ENCODE peak calls at places on chromosomes 5 and 9, in five cellular contexts. One of them, this sample, is unnamed.

GRCh38 chr5:132226516-132227234 is 978 bp downstream of the P4HA2 start:
- DNase-seq in body of pancreas: peak
- DNase-seq in Peyer's patch: peak
- DNase-seq in spleen: peak
- DNase-seq in heart left ventricle: peak
- DNase-seq in this sample: no peak

GRCh38 chr5:9188131-9188530 is 357.7 kb downstream of the SEMA5A start:
- DNase-seq in body of pancreas: no peak
- DNase-seq in Peyer's patch: no peak
- DNase-seq in spleen: no peak
- DNase-seq in heart left ventricle: no peak
- DNase-seq in this sample: peak

GRCh38 chr5:100828071-100828689 is 74.9 kb downstream of the ST8SIA4 start:
- DNase-seq in body of pancreas: no peak
- DNase-seq in Peyer's patch: no peak
- DNase-seq in spleen: no peak
- DNase-seq in heart left ventricle: no peak
- DNase-seq in this sample: no peak

GRCh38 chr9:121324755-121325154 is 45.3 kb downstream of the STOM start:
- DNase-seq in body of pancreas: no peak
- DNase-seq in Peyer's patch: no peak
- DNase-seq in spleen: no peak
- DNase-seq in heart left ventricle: no peak
- DNase-seq in this sample: no peak

GRCh38 chr9:83066771-83067170 is 3.8 kb upstream of the RASEF start:
- DNase-seq in body of pancreas: no peak
- DNase-seq in Peyer's patch: no peak
- DNase-seq in spleen: no peak
- DNase-seq in heart left ventricle: no peak
- DNase-seq in this sample: peak

GRCh38 chr5:86748538-86749105 is 130.9 kb downstream of the COX7C start:
- DNase-seq in body of pancreas: no peak
- DNase-seq in Peyer's patch: no peak
- DNase-seq in spleen: no peak
- DNase-seq in heart left ventricle: no peak
- DNase-seq in this sample: no peak

GRCh38 chr5:122154491-122154890 is 25.1 kb downstream of the ZNF474 start:
- DNase-seq in body of pancreas: no peak
- DNase-seq in Peyer's patch: no peak
- DNase-seq in spleen: no peak
- DNase-seq in heart left ventricle: no peak
- DNase-seq in this sample: no peak

GRCh38 chr5:31048282-31048974 is 145.1 kb upstream of the CDH6 start:
- DNase-seq in body of pancreas: no peak
- DNase-seq in Peyer's patch: no peak
- DNase-seq in spleen: no peak
- DNase-seq in heart left ventricle: no peak
- DNase-seq in this sample: no peak

GRCh38 chr5:170860818-170861217 is 1.0 kb upstream of the RANBP17 start:
- DNase-seq in body of pancreas: no peak
- DNase-seq in Peyer's patch: no peak
- DNase-seq in spleen: no peak
- DNase-seq in heart left ventricle: no peak
- DNase-seq in this sample: no peak

GRCh38 chr5:30099634-30100033 is 1093.9 kb upstream of the CDH6 start:
- DNase-seq in body of pancreas: no peak
- DNase-seq in Peyer's patch: no peak
- DNase-seq in spleen: no peak
- DNase-seq in heart left ventricle: no peak
- DNase-seq in this sample: peak

GRCh38 chr5:160181965-160182622 is 47.2 kb upstream of the FABP6 start:
- DNase-seq in body of pancreas: no peak
- DNase-seq in Peyer's patch: no peak
- DNase-seq in spleen: no peak
- DNase-seq in heart left ventricle: no peak
- DNase-seq in this sample: no peak

GRCh38 chr9:93826905-93827544 is 128.1 kb downstream of the BARX1 start:
- DNase-seq in body of pancreas: no peak
- DNase-seq in Peyer's patch: no peak
- DNase-seq in spleen: no peak
- DNase-seq in heart left ventricle: no peak
- DNase-seq in this sample: peak

GRCh38 chr5:77518304-77518703 is 26.2 kb upstream of the WDR41 start:
- DNase-seq in body of pancreas: no peak
- DNase-seq in Peyer's patch: no peak
- DNase-seq in spleen: no peak
- DNase-seq in heart left ventricle: no peak
- DNase-seq in this sample: no peak

GRCh38 chr5:39547548-39548154 is 122.9 kb upstream of the DAB2 start:
- DNase-seq in body of pancreas: peak
- DNase-seq in Peyer's patch: no peak
- DNase-seq in spleen: no peak
- DNase-seq in heart left ventricle: peak
- DNase-seq in this sample: peak

GRCh38 chr5:67644221-67644920 is 447.8 kb upstream of the CD180 start:
- DNase-seq in body of pancreas: no peak
- DNase-seq in Peyer's patch: no peak
- DNase-seq in spleen: no peak
- DNase-seq in heart left ventricle: no peak
- DNase-seq in this sample: no peak

GRCh38 chr5:96198673-96199072 is 234.4 kb downstream of the PCSK1 start:
- DNase-seq in body of pancreas: no peak
- DNase-seq in Peyer's patch: no peak
- DNase-seq in spleen: no peak
- DNase-seq in heart left ventricle: no peak
- DNase-seq in this sample: no peak

GRCh38 chr9:87039809-87040392 is 92.6 kb upstream of the GAS1 start:
- DNase-seq in body of pancreas: no peak
- DNase-seq in Peyer's patch: no peak
- DNase-seq in spleen: no peak
- DNase-seq in heart left ventricle: no peak
- DNase-seq in this sample: no peak

GRCh38 chr9:119803679-119804078 is 434.4 kb upstream of the BRINP1 start:
- DNase-seq in body of pancreas: no peak
- DNase-seq in Peyer's patch: no peak
- DNase-seq in spleen: no peak
- DNase-seq in heart left ventricle: no peak
- DNase-seq in this sample: no peak

GRCh38 chr9:119802115-119802514 is 432.9 kb upstream of the BRINP1 start:
- DNase-seq in body of pancreas: no peak
- DNase-seq in Peyer's patch: no peak
- DNase-seq in spleen: no peak
- DNase-seq in heart left ventricle: no peak
- DNase-seq in this sample: no peak

GRCh38 chr9:119801311-119801710 is 432.1 kb upstream of the BRINP1 start:
- DNase-seq in body of pancreas: no peak
- DNase-seq in Peyer's patch: no peak
- DNase-seq in spleen: no peak
- DNase-seq in heart left ventricle: no peak
- DNase-seq in this sample: no peak

DNA sequence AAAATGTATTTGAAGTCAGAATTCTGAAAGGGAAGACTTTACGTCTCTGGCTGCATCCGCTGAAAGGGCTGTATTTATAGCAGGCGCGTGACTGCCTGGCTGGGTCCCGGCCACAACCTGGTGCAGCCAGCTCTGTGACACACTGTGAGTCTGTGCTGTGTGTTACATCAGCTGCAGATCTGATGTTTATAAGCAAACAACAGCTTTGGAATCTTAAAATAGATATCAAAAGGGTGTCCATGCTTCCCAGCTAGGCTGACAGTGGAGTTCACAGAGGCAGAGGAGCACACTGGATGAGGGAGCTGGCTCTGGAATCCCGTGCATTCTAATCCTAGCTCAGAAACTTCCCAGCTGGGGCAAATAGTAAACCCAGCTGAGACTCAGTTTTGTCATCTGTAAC is 433.4 kb upstream of the BRINP1 start:
- DNase-seq in body of pancreas: peak
- DNase-seq in Peyer's patch: peak
- DNase-seq in spleen: no peak
- DNase-seq in heart left ventricle: peak
- DNase-seq in this sample: no peak
- TF ChIP-seq POLR2A in body of pancreas: no peak
- TF ChIP-seq POLR2A in Peyer's patch: no peak
- TF ChIP-seq POLR2A in spleen: no peak
- TF ChIP-seq POLR2A in heart left ventricle: no peak
- TF ChIP-seq POLR2A in this sample: no peak

DNA sequence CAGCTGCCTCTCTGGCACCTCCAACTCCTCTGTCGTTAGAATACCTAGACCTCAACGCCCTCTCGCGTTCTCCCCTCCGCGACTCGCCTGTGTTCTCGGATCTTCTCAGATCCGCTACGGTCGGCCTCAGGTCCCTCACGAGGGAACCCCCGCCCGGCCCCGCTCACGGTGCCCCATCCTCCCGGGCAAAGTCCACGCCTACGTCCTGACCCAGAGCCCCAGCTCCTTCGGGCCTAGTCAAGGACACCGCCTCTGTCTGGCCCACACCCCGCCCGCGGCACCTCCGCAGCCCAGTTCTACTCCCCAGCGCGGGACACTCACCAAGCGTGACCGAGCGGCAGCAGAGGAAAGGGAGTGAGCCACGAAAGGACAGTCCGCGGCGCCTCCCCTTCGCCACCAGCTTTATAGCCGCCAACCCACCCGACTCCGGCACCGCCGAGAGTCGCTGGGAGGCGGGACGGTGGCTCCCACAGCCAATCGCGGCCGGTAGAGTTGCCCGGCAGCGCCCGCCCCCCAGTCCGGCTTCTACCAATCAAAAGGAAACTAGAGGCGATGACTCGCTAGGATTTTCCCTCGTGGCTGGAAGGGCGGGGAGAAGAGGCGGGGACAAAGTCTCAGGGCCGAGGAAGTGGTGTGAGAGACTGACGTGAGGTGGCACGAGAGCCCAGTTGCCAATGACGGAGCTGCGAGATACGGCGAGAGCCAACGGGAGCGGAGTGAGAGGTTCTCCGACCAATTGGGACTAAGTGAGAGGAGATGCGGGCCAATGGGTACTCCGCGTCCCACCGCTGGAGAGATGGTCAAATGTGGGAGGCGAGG is at the start of gene HMGCS1:
- DNase-seq in body of pancreas: peak
- DNase-seq in Peyer's patch: peak
- DNase-seq in spleen: peak
- DNase-seq in heart left ventricle: peak
- DNase-seq in this sample: peak
- TF ChIP-seq POLR2A in body of pancreas: peak
- TF ChIP-seq POLR2A in Peyer's patch: peak
- TF ChIP-seq POLR2A in spleen: peak
- TF ChIP-seq POLR2A in heart left ventricle: peak
- TF ChIP-seq POLR2A in this sample: peak

GRCh38 chr9:127336708-127337352 is 60.1 kb upstream of the SLC2A8 start:
- DNase-seq in body of pancreas: peak
- DNase-seq in Peyer's patch: peak
- DNase-seq in spleen: no peak
- DNase-seq in heart left ventricle: peak
- DNase-seq in this sample: peak
- TF ChIP-seq POLR2A in body of pancreas: no peak
- TF ChIP-seq POLR2A in Peyer's patch: no peak
- TF ChIP-seq POLR2A in spleen: no peak
- TF ChIP-seq POLR2A in heart left ventricle: no peak
- TF ChIP-seq POLR2A in this sample: no peak

GRCh38 chr9:68741234-68741633 is 36.2 kb downstream of the PIP5K1B start:
- DNase-seq in body of pancreas: no peak
- DNase-seq in Peyer's patch: no peak
- DNase-seq in spleen: no peak
- DNase-seq in heart left ventricle: no peak
- DNase-seq in this sample: no peak

GRCh38 chr9:68738346-68738745 is 33.3 kb downstream of the PIP5K1B start:
- DNase-seq in body of pancreas: no peak
- DNase-seq in Peyer's patch: no peak
- DNase-seq in spleen: no peak
- DNase-seq in heart left ventricle: peak
- DNase-seq in this sample: no peak

GRCh38 chr9:68741751-68742730 is 37.0 kb downstream of the PIP5K1B start:
- DNase-seq in body of pancreas: no peak
- DNase-seq in Peyer's patch: no peak
- DNase-seq in spleen: no peak
- DNase-seq in heart left ventricle: no peak
- DNase-seq in this sample: no peak

GRCh38 chr9:68740561-68740960 is 35.5 kb downstream of the PIP5K1B start:
- DNase-seq in body of pancreas: peak
- DNase-seq in Peyer's patch: peak
- DNase-seq in spleen: no peak
- DNase-seq in heart left ventricle: no peak
- DNase-seq in this sample: no peak

GRCh38 chr9:68739631-68740174 is 34.7 kb downstream of the PIP5K1B start:
- DNase-seq in body of pancreas: peak
- DNase-seq in Peyer's patch: peak
- DNase-seq in spleen: no peak
- DNase-seq in heart left ventricle: no peak
- DNase-seq in this sample: no peak
- TF ChIP-seq POLR2A in body of pancreas: no peak
- TF ChIP-seq POLR2A in Peyer's patch: peak
- TF ChIP-seq POLR2A in spleen: no peak
- TF ChIP-seq POLR2A in heart left ventricle: no peak
- TF ChIP-seq POLR2A in this sample: no peak

GRCh38 chr5:42949348-42950090 is 90.6 kb downstream of the ANXA2R start:
- DNase-seq in body of pancreas: peak
- DNase-seq in Peyer's patch: peak
- DNase-seq in spleen: peak
- DNase-seq in heart left ventricle: peak
- DNase-seq in this sample: peak
- TF ChIP-seq POLR2A in body of pancreas: no peak
- TF ChIP-seq POLR2A in Peyer's patch: no peak
- TF ChIP-seq POLR2A in spleen: no peak
- TF ChIP-seq POLR2A in heart left ventricle: no peak
- TF ChIP-seq POLR2A in this sample: peak

GRCh38 chr9:127792417-127793031 is 6.7 kb downstream of the CDK9 start:
- DNase-seq in body of pancreas: no peak
- DNase-seq in Peyer's patch: no peak
- DNase-seq in spleen: no peak
- DNase-seq in heart left ventricle: no peak
- DNase-seq in this sample: no peak

GRCh38 chr9:127793093-127793708 is 7.4 kb downstream of the CDK9 start:
- DNase-seq in body of pancreas: peak
- DNase-seq in Peyer's patch: no peak
- DNase-seq in spleen: no peak
- DNase-seq in heart left ventricle: no peak
- DNase-seq in this sample: no peak

GRCh38 chr9:127796899-127797370 is 5.7 kb upstream of the FPGS start:
- DNase-seq in body of pancreas: no peak
- DNase-seq in Peyer's patch: no peak
- DNase-seq in spleen: no peak
- DNase-seq in heart left ventricle: no peak
- DNase-seq in this sample: no peak

GRCh38 chr9:127796225-127796813 is 6.4 kb upstream of the FPGS start:
- DNase-seq in body of pancreas: peak
- DNase-seq in Peyer's patch: peak
- DNase-seq in spleen: no peak
- DNase-seq in heart left ventricle: no peak
- DNase-seq in this sample: no peak

GRCh38 chr9:127794001-127794791 is 8.4 kb downstream of the CDK9 start:
- DNase-seq in body of pancreas: peak
- DNase-seq in Peyer's patch: no peak
- DNase-seq in spleen: no peak
- DNase-seq in heart left ventricle: no peak
- DNase-seq in this sample: no peak
- TF ChIP-seq POLR2A in body of pancreas: no peak
- TF ChIP-seq POLR2A in Peyer's patch: no peak
- TF ChIP-seq POLR2A in spleen: no peak
- TF ChIP-seq POLR2A in heart left ventricle: no peak
- TF ChIP-seq POLR2A in this sample: no peak

This sample was measured in H54.